ENCODE peak calls at places on chromosome 12, in four cellular contexts. H is iPS-NIHi11, G is C1 segment of cervical spinal cord, T is Caki2. D is an unnamed sample.

GRCh38 chr12:57262126-57262822 is 11.3 kb upstream of the STAC3 start:
- DNase-seq in H (no peak), G (no peak), T (no peak), D (no peak)

GRCh38 chr12:96516472-96517417 is 27.4 kb downstream of the CFAP54 start:
- DNase-seq in H (peak), G (peak), T (peak), D (peak)

GRCh38 chr12:76694369-76694768 is 69.5 kb upstream of the ZDHHC17 start:
- DNase-seq in H (no peak), G (no peak), T (no peak), D (no peak)

GRCh38 chr12:81888341-81888740 is 129.2 kb upstream of the PPFIA2 start:
- DNase-seq in H (no peak), G (no peak), T (peak), D (no peak)

GRCh38 chr12:65791400-65791799 is 32.9 kb upstream of the HMGA2 start:
- DNase-seq in H (no peak), G (no peak), T (no peak), D (no peak)

GRCh38 chr12:120368789-120369475 is at the start of gene MSI1:
- DNase-seq in H (peak), G (peak), T (no peak), D (peak)

GRCh38 chr12:113909776-113910420 is 56.2 kb downstream of the RBM19 start:
- DNase-seq in H (no peak), G (no peak), T (no peak), D (no peak)

GRCh38 chr12:13725049-13725448 is 256.4 kb downstream of the GRIN2B start:
- DNase-seq in H (no peak), G (no peak), T (peak), D (no peak)

GRCh38 chr12:94033767-94034166 is 114.6 kb upstream of the PLXNC1 start:
- DNase-seq in H (no peak), G (no peak), T (no peak), D (no peak)

GRCh38 chr12:115325858-115326257 is 641.9 kb upstream of the TBX3 start:
- DNase-seq in H (no peak), G (peak), T (no peak), D (no peak)

GRCh38 chr12:3629082-3629830 is 123.7 kb downstream of the CRACR2A start:
- DNase-seq in H (no peak), G (no peak), T (no peak), D (no peak)

GRCh38 chr12:67202344-67203012 is 66.7 kb upstream of the CAND1 start:
- DNase-seq in H (no peak), G (no peak), T (no peak), D (no peak)

GRCh38 chr12:104213952-104214351 is 1.6 kb upstream of the TXNRD1 start:
- DNase-seq in H (no peak), G (no peak), T (peak), D (peak)

GRCh38 chr12:66905201-66905600 is 226.3 kb upstream of the GRIP1 start:
- DNase-seq in H (no peak), G (no peak), T (no peak), D (no peak)

GRCh38 chr12:104177663-104178501 is 37.7 kb upstream of the TXNRD1 start:
- DNase-seq in H (no peak), G (no peak), T (peak), D (no peak)

GRCh38 chr12:83365317-83365716 is 678.6 kb downstream of the TMTC2 start:
- DNase-seq in H (no peak), G (no peak), T (no peak), D (no peak)

GRCh38 chr12:51714666-51715065 is 123.6 kb downstream of the SCN8A start:
- DNase-seq in H (no peak), G (no peak), T (no peak), D (no peak)

GRCh38 chr12:107594995-107595394 is 90.6 kb upstream of the PWP1 start:
- DNase-seq in H (no peak), G (no peak), T (no peak), D (no peak)

GRCh38 chr12:114902665-114903393 is 218.9 kb upstream of the TBX3 start:
- DNase-seq in H (no peak), G (no peak), T (no peak), D (no peak)

GRCh38 chr12:48084066-48084465 is 21.8 kb downstream of the SENP1 start:
- DNase-seq in H (no peak), G (no peak), T (no peak), D (peak)

GRCh38 chr12:124508323-124509096 is 58.9 kb downstream of the NCOR2 start:
- DNase-seq in H (no peak), G (no peak), T (no peak), D (no peak)

GRCh38 chr12:66885115-66885875 is 206.4 kb upstream of the GRIP1 start:
- DNase-seq in H (no peak), G (no peak), T (no peak), D (no peak)

GRCh38 chr12:93020225-93020997 is 91.3 kb upstream of the EEA1 start:
- DNase-seq in H (no peak), G (no peak), T (no peak), D (peak)

GRCh38 chr12:57079821-57080220 is 1.2 kb upstream of the NEMP1 start:
- DNase-seq in H (no peak), G (no peak), T (no peak), D (no peak)

GRCh38 chr12:76037130-76038105 is 5.8 kb upstream of the PHLDA1 start:
- DNase-seq in H (peak), G (no peak), T (peak), D (peak)

GRCh38 chr12:71442567-71442931 is 3.0 kb downstream of the LGR5 start:
- DNase-seq in H (no peak), G (no peak), T (no peak), D (no peak)

GRCh38 chr12:67414011-67414715 is 145.0 kb downstream of the CAND1 start:
- DNase-seq in H (no peak), G (no peak), T (no peak), D (no peak)

GRCh38 chr12:46406352-46407027 is 33.9 kb upstream of the SLC38A2 start:
- DNase-seq in H (no peak), G (no peak), T (no peak), D (no peak)

GRCh38 chr12:12779529-12779928 is 5.9 kb upstream of the APOLD1 start:
- DNase-seq in H (no peak), G (no peak), T (peak), D (no peak)

GRCh38 chr12:111066744-111067437 is 146.5 kb upstream of the MYL2 start:
- DNase-seq in H (peak), G (no peak), T (peak), D (peak)

GRCh38 chr12:99619389-99620158 is 28.0 kb upstream of the GARIN6 start:
- DNase-seq in H (peak), G (no peak), T (peak), D (no peak)

D was measured in T47D.